ENCODE peak calls at places on chromosomes 7 and 10, in five cellular contexts. B, T, Y, G and U are unnamed samples. For H3K4me1, the result is how much of the 10 kb centered on the place peaks cover.

GRCh38 chr7:148708026-148708685 is 9.5 kb downstream of the CUL1 start:
- DNase-seq in G (no peak), B (no peak), Y (no peak), T (no peak), U (no peak)

GRCh38 chr7:43926193-43927043 is at the start of gene UBE2D4:
- DNase-seq in G (peak), T (peak), Y (peak), B (peak), U (peak)

GRCh38 chr7:125670926-125671572 is 741.4 kb upstream of the POT1 start:
- DNase-seq in G (no peak), Y (no peak), B (peak), T (no peak), U (no peak)

GRCh38 chr7:75596727-75597614 is 104.9 kb downstream of the SPDYE5 start:
- DNase-seq in T (no peak), G (no peak), Y (no peak), B (no peak), U (no peak)

GRCh38 chr7:142383826-142384507 is 126.1 kb upstream of the PRSS58 start:
- DNase-seq in B (no peak), G (no peak), Y (no peak), T (no peak), U (no peak)

GRCh38 chr7:123681561-123681960 is 25.9 kb downstream of the LMOD2 start:
- DNase-seq in B (no peak), T (no peak), G (no peak), Y (no peak), U (no peak)

GRCh38 chr10:91800192-91800591 is 2.0 kb downstream of the TNKS2 start:
- DNase-seq in T (no peak), G (no peak), Y (no peak), B (no peak), U (no peak)

GRCh38 chr7:2954433-2954853 is 89.2 kb downstream of the CARD11 start:
- DNase-seq in Y (no peak), G (peak), B (no peak), T (peak), U (peak)

DNA sequence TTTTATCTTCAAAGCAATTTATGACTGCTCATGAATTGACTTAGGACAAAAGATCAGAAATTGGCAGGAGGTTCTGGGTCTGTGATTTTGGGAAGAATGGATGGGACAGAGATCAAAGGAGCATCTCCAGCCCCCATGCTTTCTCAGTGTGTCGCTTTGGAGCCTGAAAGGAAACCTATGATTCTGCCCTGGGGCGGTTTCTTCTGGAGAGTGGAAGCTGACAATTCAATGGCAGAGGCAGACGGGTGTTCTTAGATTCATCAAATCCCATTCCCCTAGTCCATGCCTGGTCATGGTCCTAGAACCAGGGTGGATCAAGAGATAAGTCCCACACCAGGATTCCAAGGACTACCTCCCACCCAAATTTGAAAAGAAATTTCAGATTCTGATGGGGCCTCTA is 96.9 kb downstream of the JCAD start:
- DNase-seq in T (no peak), Y (no peak), B (no peak), G (no peak), U (no peak)
- H3K4me1 ChIP-seq in T (under half), Y (under half), B (under half), G (under half), U (under half)

GRCh38 chr10:71836594-71836970 is 14.5 kb downstream of the PSAP start:
- DNase-seq in G (no peak), T (no peak), B (peak), Y (no peak), U (no peak)
- H3K4me1 ChIP-seq in G (under half), T (under half), B (half or more), Y (under half), U (half or more)

GRCh38 chr10:71816421-71816851 is 34.6 kb downstream of the PSAP start:
- DNase-seq in B (no peak), Y (no peak), T (peak), G (no peak), U (peak)

GRCh38 chr10:71815515-71816130 is 35.4 kb downstream of the PSAP start:
- DNase-seq in G (no peak), B (no peak), T (peak), Y (no peak), U (peak)

GRCh38 chr10:71812913-71813590 is 38.0 kb downstream of the PSAP start:
- DNase-seq in G (no peak), Y (no peak), B (no peak), T (no peak), U (no peak)

GRCh38 chr10:71816931-71817631 is 34.0 kb downstream of the PSAP start:
- DNase-seq in T (no peak), B (no peak), Y (no peak), G (no peak), U (peak)

GRCh38 chr10:71814923-71815411 is 36.1 kb downstream of the PSAP start:
- DNase-seq in Y (peak), T (no peak), B (no peak), G (no peak), U (peak)
- H3K4me1 ChIP-seq in Y (under half), T (under half), B (under half), G (under half), U (half or more)

GRCh38 chr10:75764974-75765551 is 333.6 kb downstream of the LRMDA start:
- DNase-seq in G (no peak), T (no peak), B (no peak), Y (no peak), U (no peak)
- H3K4me1 ChIP-seq in G (under half), T (under half), B (under half), Y (under half), U (under half)

GRCh38 chr10:62379394-62379793 is 5.2 kb downstream of the ZNF365 start:
- DNase-seq in G (no peak), Y (no peak), B (no peak), T (no peak), U (no peak)
- H3K4me1 ChIP-seq in G (under half), Y (under half), B (under half), T (under half), U (under half)

DNA sequence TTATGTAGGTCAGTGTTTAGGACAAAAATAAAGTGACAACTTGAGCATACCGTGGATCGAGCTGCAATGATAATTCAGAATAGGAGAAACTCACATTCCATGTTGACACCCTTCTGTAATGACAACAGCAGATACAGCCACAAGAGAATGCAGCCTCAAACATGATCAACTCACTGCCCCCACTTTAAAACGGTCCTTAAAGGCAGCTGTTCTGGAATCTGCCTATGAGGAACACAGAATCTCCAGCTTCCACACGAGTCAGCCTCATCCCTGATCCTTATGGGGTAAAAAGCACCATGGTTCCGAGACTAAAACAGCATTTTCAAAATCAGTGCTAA is 32.5 kb upstream of the DAGLB start:
- DNase-seq in T (no peak), B (no peak), G (no peak), Y (no peak), U (no peak)
- H3K4me1 ChIP-seq in T (under half), B (half or more), G (under half), Y (under half), U (half or more)